ENCODE peak calls at places on chromosomes 16 and 17, in nine cellular contexts. Y, K, G, T, H, C, E, X and I are unnamed samples.
A peak's percentile ranks its signal among the peaks of the same experiment; 100 is the strongest.

GRCh38 chr16:8730335-8730915 is 56.0 kb downstream of the ABAT start:
- DNase-seq in Y (no peak), K (peak; percentile 72), G (no peak), T (no peak), H (no peak), C (no peak), E (no peak), X (no peak), I (no peak)

GRCh38 chr16:17423195-17423594 is 47.6 kb downstream of the XYLT1 start:
- DNase-seq in Y (no peak), K (no peak), G (no peak), T (no peak), H (no peak), C (no peak), E (no peak), X (no peak), I (no peak)

GRCh38 chr16:79845006-79845733 is 244.6 kb upstream of the MAF start:
- DNase-seq in Y (no peak), K (no peak), G (no peak), T (no peak), H (no peak), C (no peak), E (no peak), X (no peak), I (no peak)

GRCh38 chr16:56792960-56793359 is 63.0 kb downstream of the NUP93 start:
- DNase-seq in Y (no peak), K (no peak), G (no peak), T (no peak), H (no peak), C (no peak), E (no peak), X (no peak), I (no peak)

GRCh38 chr16:60674241-60674640 is 1362.0 kb downstream of the CDH8 start:
- DNase-seq in Y (no peak), K (no peak), G (no peak), T (no peak), H (no peak), C (no peak), E (no peak), X (no peak), I (no peak)

GRCh38 chr17:82804442-82805191 is 35.2 kb downstream of the ZNF750 start:
- DNase-seq in Y (no peak), K (peak; percentile 33), G (no peak), T (no peak), H (peak; percentile 78), C (no peak), E (peak; percentile 84), X (peak; percentile 93), I (no peak)

GRCh38 chr17:39665642-39666221 is 583 bp downstream of the TCAP start:
- DNase-seq in Y (no peak), K (no peak), G (no peak), T (peak; percentile 40), H (no peak), C (no peak), E (no peak), X (no peak), I (no peak)

GRCh38 chr17:42682400-42683384 is at the start of gene CNTNAP1:
- DNase-seq in Y (no peak), K (peak; percentile 82), G (peak; percentile 90), T (peak; percentile 86), H (peak; percentile 46), C (no peak), E (peak; percentile 86), X (no peak), I (peak; percentile 70)

GRCh38 chr16:86371083-86371803 is 139.1 kb upstream of the FOXF1 start:
- DNase-seq in Y (no peak), K (no peak), G (no peak), T (no peak), H (no peak), C (no peak), E (no peak), X (peak; percentile 81), I (no peak)

GRCh38 chr16:86961133-86961720 is 356.0 kb downstream of the C16orf95 start:
- DNase-seq in Y (no peak), K (peak; percentile 6), G (no peak), T (no peak), H (no peak), C (peak; percentile 30), E (peak; percentile 43), X (no peak), I (no peak)

GRCh38 chr16:88354229-88355092 is 28.3 kb upstream of the ZNF469 start:
- DNase-seq in Y (no peak), K (no peak), G (no peak), T (no peak), H (no peak), C (no peak), E (no peak), X (no peak), I (no peak)

GRCh38 chr16:85986931-85987749 is 88.2 kb downstream of the IRF8 start:
- DNase-seq in Y (peak; percentile 27), K (no peak), G (peak; percentile 83), T (peak; percentile 24), H (no peak), C (no peak), E (no peak), X (peak; percentile 26), I (no peak)

GRCh38 chr17:40497704-40498103 is 3.7 kb downstream of the TNS4 start:
- DNase-seq in Y (no peak), K (no peak), G (no peak), T (peak; percentile 75), H (no peak), C (no peak), E (peak; percentile 61), X (no peak), I (no peak)